ENCODE peak calls at places on chromosomes 16 and 17, in four cellular contexts. One of them, this sample, is unnamed.

GRCh38 chr16:88999457-89000206 is 22.6 kb upstream of the CBFA2T3 start:
- DNase-seq in cardiac muscle cell: no peak
- DNase-seq in effector memory CD8-positive, alpha-beta T cell: no peak
- DNase-seq in effector CD4-positive, alpha-beta T cell: no peak
- DNase-seq in this sample: peak; percentile 21

GRCh38 chr16:56688762-56689161 is 6.5 kb downstream of the MT1X start:
- DNase-seq in effector CD4-positive, alpha-beta T cell: no peak
- DNase-seq in cardiac muscle cell: no peak
- DNase-seq in effector memory CD8-positive, alpha-beta T cell: no peak
- DNase-seq in this sample: peak; percentile 10

GRCh38 chr17:66945451-66945850 is 19.1 kb upstream of the CACNG4 start:
- DNase-seq in cardiac muscle cell: no peak
- DNase-seq in effector CD4-positive, alpha-beta T cell: no peak
- DNase-seq in effector memory CD8-positive, alpha-beta T cell: no peak
- DNase-seq in this sample: peak; percentile 40

GRCh38 chr17:19386974-19387920 is at the start of gene MFAP4:
- DNase-seq in effector memory CD8-positive, alpha-beta T cell: no peak
- DNase-seq in cardiac muscle cell: peak; percentile 58
- DNase-seq in effector CD4-positive, alpha-beta T cell: no peak
- DNase-seq in this sample: peak; percentile 93

GRCh38 chr17:80104321-80104955 is 3.1 kb downstream of the GAA start:
- DNase-seq in cardiac muscle cell: peak; percentile 55
- DNase-seq in effector CD4-positive, alpha-beta T cell: no peak
- DNase-seq in effector memory CD8-positive, alpha-beta T cell: no peak
- DNase-seq in this sample: no peak

GRCh38 chr16:64440421-64440831 is 681.4 kb downstream of the CDH11 start:
- DNase-seq in effector memory CD8-positive, alpha-beta T cell: no peak
- DNase-seq in cardiac muscle cell: no peak
- DNase-seq in effector CD4-positive, alpha-beta T cell: no peak
- DNase-seq in this sample: peak; percentile 97

GRCh38 chr16:66130296-66130910 is 236.1 kb upstream of the CDH5 start:
- DNase-seq in effector memory CD8-positive, alpha-beta T cell: no peak
- DNase-seq in cardiac muscle cell: no peak
- DNase-seq in effector CD4-positive, alpha-beta T cell: no peak
- DNase-seq in this sample: peak; percentile 75

GRCh38 chr17:41588126-41588810 is 1.6 kb upstream of the KRT14 start:
- DNase-seq in cardiac muscle cell: no peak
- DNase-seq in effector CD4-positive, alpha-beta T cell: no peak
- DNase-seq in effector memory CD8-positive, alpha-beta T cell: no peak
- DNase-seq in this sample: peak; percentile 10

GRCh38 chr16:57723170-57723569 is 12.4 kb upstream of the KATNB1 start:
- DNase-seq in effector CD4-positive, alpha-beta T cell: no peak
- DNase-seq in cardiac muscle cell: no peak
- DNase-seq in effector memory CD8-positive, alpha-beta T cell: no peak
- DNase-seq in this sample: peak; percentile 22

GRCh38 chr16:30046178-30046577 is 15.1 kb upstream of the TLCD3B start:
- DNase-seq in effector memory CD8-positive, alpha-beta T cell: no peak
- DNase-seq in cardiac muscle cell: no peak
- DNase-seq in effector CD4-positive, alpha-beta T cell: no peak
- DNase-seq in this sample: no peak

GRCh38 chr16:1657841-1658240 is 20.2 kb upstream of the JPT2 start:
- DNase-seq in cardiac muscle cell: no peak
- DNase-seq in effector memory CD8-positive, alpha-beta T cell: no peak
- DNase-seq in effector CD4-positive, alpha-beta T cell: no peak
- DNase-seq in this sample: no peak

GRCh38 chr16:20865420-20866126 is 34.6 kb downstream of the DCUN1D3 start:
- DNase-seq in effector CD4-positive, alpha-beta T cell: no peak
- DNase-seq in cardiac muscle cell: no peak
- DNase-seq in effector memory CD8-positive, alpha-beta T cell: no peak
- DNase-seq in this sample: peak; percentile 60

GRCh38 chr16:84483882-84484565 is 20.4 kb downstream of the MEAK7 start:
- DNase-seq in effector memory CD8-positive, alpha-beta T cell: no peak
- DNase-seq in effector CD4-positive, alpha-beta T cell: no peak
- DNase-seq in cardiac muscle cell: no peak
- DNase-seq in this sample: no peak

GRCh38 chr17:20156196-20157077 is 147.3 kb downstream of the SPECC1 start:
- DNase-seq in cardiac muscle cell: peak; percentile 61
- DNase-seq in effector memory CD8-positive, alpha-beta T cell: peak; percentile 23
- DNase-seq in effector CD4-positive, alpha-beta T cell: no peak
- DNase-seq in this sample: peak; percentile 47

GRCh38 chr16:80034948-80035700 is 434.6 kb upstream of the MAF start:
- DNase-seq in cardiac muscle cell: no peak
- DNase-seq in effector CD4-positive, alpha-beta T cell: no peak
- DNase-seq in effector memory CD8-positive, alpha-beta T cell: no peak
- DNase-seq in this sample: no peak

GRCh38 chr16:19810817-19811731 is 73.6 kb downstream of the GPRC5B start:
- DNase-seq in effector CD4-positive, alpha-beta T cell: no peak
- DNase-seq in cardiac muscle cell: no peak
- DNase-seq in effector memory CD8-positive, alpha-beta T cell: no peak
- DNase-seq in this sample: peak; percentile 61

GRCh38 chr16:72199938-72200337 is 28.0 kb upstream of the PMFBP1 start:
- DNase-seq in effector memory CD8-positive, alpha-beta T cell: no peak
- DNase-seq in effector CD4-positive, alpha-beta T cell: no peak
- DNase-seq in cardiac muscle cell: no peak
- DNase-seq in this sample: no peak

GRCh38 chr17:55004484-55004883 is 35.9 kb downstream of the STXBP4 start:
- DNase-seq in effector CD4-positive, alpha-beta T cell: no peak
- DNase-seq in effector memory CD8-positive, alpha-beta T cell: no peak
- DNase-seq in cardiac muscle cell: no peak
- DNase-seq in this sample: no peak

GRCh38 chr17:64679710-64680216 is 17.7 kb upstream of the SMURF2 start:
- DNase-seq in cardiac muscle cell: no peak
- DNase-seq in effector CD4-positive, alpha-beta T cell: no peak
- DNase-seq in effector memory CD8-positive, alpha-beta T cell: no peak
- DNase-seq in this sample: peak; percentile 97

GRCh38 chr16:84380405-84380804 is 12.1 kb downstream of the ATP2C2 start:
- DNase-seq in cardiac muscle cell: no peak
- DNase-seq in effector memory CD8-positive, alpha-beta T cell: no peak
- DNase-seq in effector CD4-positive, alpha-beta T cell: no peak
- DNase-seq in this sample: no peak

GRCh38 chr17:61054430-61054829 is 345.2 kb upstream of the TBX2 start:
- DNase-seq in cardiac muscle cell: no peak
- DNase-seq in effector CD4-positive, alpha-beta T cell: no peak
- DNase-seq in effector memory CD8-positive, alpha-beta T cell: no peak
- DNase-seq in this sample: peak; percentile 29

GRCh38 chr17:63405741-63406261 is 40.3 kb downstream of the CYB561 start:
- DNase-seq in effector CD4-positive, alpha-beta T cell: no peak
- DNase-seq in effector memory CD8-positive, alpha-beta T cell: no peak
- DNase-seq in cardiac muscle cell: peak; percentile 64
- DNase-seq in this sample: peak; percentile 85

GRCh38 chr17:48747445-48748363 is 19.2 kb upstream of the HOXB13 start:
- DNase-seq in cardiac muscle cell: no peak
- DNase-seq in effector memory CD8-positive, alpha-beta T cell: no peak
- DNase-seq in effector CD4-positive, alpha-beta T cell: no peak
- DNase-seq in this sample: no peak

GRCh38 chr17:44999433-44999832 is 31.3 kb upstream of the C1QL1 start:
- DNase-seq in cardiac muscle cell: no peak
- DNase-seq in effector memory CD8-positive, alpha-beta T cell: no peak
- DNase-seq in effector CD4-positive, alpha-beta T cell: no peak
- DNase-seq in this sample: no peak

GRCh38 chr16:91484-91883 is 13.5 kb downstream of the MPG start:
- DNase-seq in effector memory CD8-positive, alpha-beta T cell: no peak
- DNase-seq in cardiac muscle cell: peak; percentile 54
- DNase-seq in effector CD4-positive, alpha-beta T cell: no peak
- DNase-seq in this sample: no peak

GRCh38 chr17:4319221-4319620 is 47.3 kb downstream of the UBE2G1 start:
- DNase-seq in effector memory CD8-positive, alpha-beta T cell: no peak
- DNase-seq in effector CD4-positive, alpha-beta T cell: no peak
- DNase-seq in cardiac muscle cell: no peak
- DNase-seq in this sample: no peak

GRCh38 chr16:80147021-80147680 is 393.6 kb upstream of the DYNLRB2 start:
- DNase-seq in effector CD4-positive, alpha-beta T cell: no peak
- DNase-seq in effector memory CD8-positive, alpha-beta T cell: no peak
- DNase-seq in cardiac muscle cell: no peak
- DNase-seq in this sample: peak; percentile 79

GRCh38 chr16:48916566-48916965 is 306.6 kb upstream of the N4BP1 start:
- DNase-seq in effector memory CD8-positive, alpha-beta T cell: no peak
- DNase-seq in cardiac muscle cell: no peak
- DNase-seq in effector CD4-positive, alpha-beta T cell: no peak
- DNase-seq in this sample: no peak

GRCh38 chr17:21285164-21286065 is 904 bp downstream of the MAP2K3 start:
- DNase-seq in effector memory CD8-positive, alpha-beta T cell: no peak
- DNase-seq in cardiac muscle cell: peak; percentile 17
- DNase-seq in effector CD4-positive, alpha-beta T cell: no peak
- DNase-seq in this sample: peak; percentile 78

GRCh38 chr17:64502809-64503208 is 3.3 kb downstream of the DDX5 start:
- DNase-seq in effector memory CD8-positive, alpha-beta T cell: no peak
- DNase-seq in cardiac muscle cell: no peak
- DNase-seq in effector CD4-positive, alpha-beta T cell: no peak
- DNase-seq in this sample: peak; percentile 40

GRCh38 chr16:35752773-35753558 is 2293.6 kb downstream of the TP53TG3F start:
- DNase-seq in effector CD4-positive, alpha-beta T cell: no peak
- DNase-seq in effector memory CD8-positive, alpha-beta T cell: no peak
- DNase-seq in cardiac muscle cell: no peak
- DNase-seq in this sample: no peak

GRCh38 chr16:27436065-27436464 is 34.1 kb downstream of the IL21R start:
- DNase-seq in effector memory CD8-positive, alpha-beta T cell: no peak
- DNase-seq in cardiac muscle cell: no peak
- DNase-seq in effector CD4-positive, alpha-beta T cell: no peak
- DNase-seq in this sample: no peak

GRCh38 chr17:3589784-3590183 is 19.4 kb downstream of the TRPV1 start:
- DNase-seq in effector memory CD8-positive, alpha-beta T cell: no peak
- DNase-seq in cardiac muscle cell: no peak
- DNase-seq in effector CD4-positive, alpha-beta T cell: no peak
- DNase-seq in this sample: no peak

GRCh38 chr16:72400257-72401078 is 228.5 kb upstream of the PMFBP1 start:
- DNase-seq in effector memory CD8-positive, alpha-beta T cell: no peak
- DNase-seq in cardiac muscle cell: peak; percentile 70
- DNase-seq in effector CD4-positive, alpha-beta T cell: no peak
- DNase-seq in this sample: peak; percentile 71

GRCh38 chr16:12092347-12092882 is 115.9 kb downstream of the SNX29 start:
- DNase-seq in cardiac muscle cell: no peak
- DNase-seq in effector memory CD8-positive, alpha-beta T cell: no peak
- DNase-seq in effector CD4-positive, alpha-beta T cell: no peak
- DNase-seq in this sample: peak; percentile 77

GRCh38 chr16:1884155-1884760 is 12.3 kb upstream of the MEIOB start:
- DNase-seq in effector memory CD8-positive, alpha-beta T cell: no peak
- DNase-seq in cardiac muscle cell: no peak
- DNase-seq in effector CD4-positive, alpha-beta T cell: no peak
- DNase-seq in this sample: peak; percentile 34

GRCh38 chr16:46765050-46765449 is 16.9 kb upstream of the MYLK3 start:
- DNase-seq in cardiac muscle cell: no peak
- DNase-seq in effector CD4-positive, alpha-beta T cell: no peak
- DNase-seq in effector memory CD8-positive, alpha-beta T cell: no peak
- DNase-seq in this sample: peak; percentile 63

GRCh38 chr16:15749371-15749770 is 99.3 kb downstream of the NDE1 start:
- DNase-seq in effector CD4-positive, alpha-beta T cell: no peak
- DNase-seq in effector memory CD8-positive, alpha-beta T cell: no peak
- DNase-seq in cardiac muscle cell: no peak
- DNase-seq in this sample: no peak

GRCh38 chr16:81926036-81926435 is 85.2 kb downstream of the SDR42E1 start:
- DNase-seq in cardiac muscle cell: no peak
- DNase-seq in effector CD4-positive, alpha-beta T cell: no peak
- DNase-seq in effector memory CD8-positive, alpha-beta T cell: no peak
- DNase-seq in this sample: no peak

GRCh38 chr16:11880047-11880446 is 28.7 kb upstream of the RSL1D1 start:
- DNase-seq in cardiac muscle cell: no peak
- DNase-seq in effector CD4-positive, alpha-beta T cell: no peak
- DNase-seq in effector memory CD8-positive, alpha-beta T cell: no peak
- DNase-seq in this sample: no peak

This sample was measured in GM23248.